ENCODE peak calls at places on chromosomes 4 and X, in seven cellular contexts. One of them, this sample, is unnamed.

GRCh38 chr4:182344968-182345367 is 101.8 kb downstream of the TENM3 start:
- DNase-seq in kidney glomerular epithelial cell: no peak
- DNase-seq in effector CD4-positive, alpha-beta T cell: no peak
- DNase-seq in BJ: no peak
- DNase-seq in ELF-1: no peak
- DNase-seq in T-helper 9 cell: no peak
- DNase-seq in endothelial cell: no peak
- DNase-seq in this sample: no peak

GRCh38 chr4:76883147-76883546 is 14.8 kb downstream of the SOWAHB start:
- DNase-seq in kidney glomerular epithelial cell: no peak
- DNase-seq in effector CD4-positive, alpha-beta T cell: no peak
- DNase-seq in BJ: no peak
- DNase-seq in ELF-1: no peak
- DNase-seq in T-helper 9 cell: no peak
- DNase-seq in endothelial cell: no peak
- DNase-seq in this sample: no peak

GRCh38 chr4:174038481-174038880 is 245.0 kb downstream of the FBXO8 start:
- DNase-seq in kidney glomerular epithelial cell: no peak
- DNase-seq in effector CD4-positive, alpha-beta T cell: no peak
- DNase-seq in BJ: no peak
- DNase-seq in ELF-1: no peak
- DNase-seq in T-helper 9 cell: no peak
- DNase-seq in endothelial cell: no peak
- DNase-seq in this sample: no peak

GRCh38 chr4:39331191-39331590 is 35.0 kb downstream of the RFC1 start:
- DNase-seq in kidney glomerular epithelial cell: no peak
- DNase-seq in effector CD4-positive, alpha-beta T cell: no peak
- DNase-seq in BJ: no peak
- DNase-seq in ELF-1: no peak
- DNase-seq in T-helper 9 cell: no peak
- DNase-seq in endothelial cell: no peak
- DNase-seq in this sample: no peak

GRCh38 chr4:87919951-87920350 is 55.6 kb upstream of the SPP1 start:
- DNase-seq in kidney glomerular epithelial cell: no peak
- DNase-seq in effector CD4-positive, alpha-beta T cell: no peak
- DNase-seq in BJ: no peak
- DNase-seq in ELF-1: no peak
- DNase-seq in T-helper 9 cell: no peak
- DNase-seq in endothelial cell: no peak
- DNase-seq in this sample: no peak

GRCh38 chrX:110964761-110965160 is 131.2 kb upstream of the PAK3 start:
- DNase-seq in kidney glomerular epithelial cell: no peak
- DNase-seq in effector CD4-positive, alpha-beta T cell: no peak
- DNase-seq in BJ: no peak
- DNase-seq in ELF-1: peak
- DNase-seq in T-helper 9 cell: no peak
- DNase-seq in endothelial cell: no peak
- DNase-seq in this sample: no peak

GRCh38 chr4:72468904-72469502 is 100.0 kb downstream of the ADAMTS3 start:
- DNase-seq in kidney glomerular epithelial cell: no peak
- DNase-seq in effector CD4-positive, alpha-beta T cell: no peak
- DNase-seq in BJ: no peak
- DNase-seq in ELF-1: no peak
- DNase-seq in T-helper 9 cell: no peak
- DNase-seq in endothelial cell: no peak
- DNase-seq in this sample: no peak

GRCh38 chr4:115986573-115986972 is 873.2 kb upstream of the NDST4 start:
- DNase-seq in kidney glomerular epithelial cell: no peak
- DNase-seq in effector CD4-positive, alpha-beta T cell: no peak
- DNase-seq in BJ: no peak
- DNase-seq in ELF-1: no peak
- DNase-seq in T-helper 9 cell: no peak
- DNase-seq in endothelial cell: no peak
- DNase-seq in this sample: no peak

GRCh38 chrX:9682456-9682855 is 83.2 kb downstream of the GPR143 start:
- DNase-seq in kidney glomerular epithelial cell: no peak
- DNase-seq in effector CD4-positive, alpha-beta T cell: no peak
- DNase-seq in BJ: no peak
- DNase-seq in ELF-1: peak
- DNase-seq in T-helper 9 cell: no peak
- DNase-seq in endothelial cell: no peak
- DNase-seq in this sample: no peak

GRCh38 chrX:37846141-37846540 is 1.2 kb downstream of the DYNLT3 start:
- DNase-seq in kidney glomerular epithelial cell: no peak
- DNase-seq in effector CD4-positive, alpha-beta T cell: no peak
- DNase-seq in BJ: no peak
- DNase-seq in ELF-1: no peak
- DNase-seq in T-helper 9 cell: no peak
- DNase-seq in endothelial cell: no peak
- DNase-seq in this sample: no peak

GRCh38 chrX:14030248-14030592 is 528 bp upstream of the GEMIN8 start:
- DNase-seq in kidney glomerular epithelial cell: peak
- DNase-seq in effector CD4-positive, alpha-beta T cell: no peak
- DNase-seq in BJ: no peak
- DNase-seq in ELF-1: no peak
- DNase-seq in T-helper 9 cell: no peak
- DNase-seq in endothelial cell: no peak
- DNase-seq in this sample: no peak

GRCh38 chr4:20832821-20833220 is 132.6 kb downstream of the PACRGL start:
- DNase-seq in kidney glomerular epithelial cell: peak
- DNase-seq in effector CD4-positive, alpha-beta T cell: no peak
- DNase-seq in BJ: no peak
- DNase-seq in ELF-1: no peak
- DNase-seq in T-helper 9 cell: no peak
- DNase-seq in endothelial cell: no peak
- DNase-seq in this sample: no peak

GRCh38 chr4:67909910-67910905 is 26.4 kb upstream of the TMPRSS11D start:
- DNase-seq in kidney glomerular epithelial cell: peak
- DNase-seq in effector CD4-positive, alpha-beta T cell: no peak
- DNase-seq in BJ: no peak
- DNase-seq in ELF-1: no peak
- DNase-seq in T-helper 9 cell: no peak
- DNase-seq in endothelial cell: no peak
- DNase-seq in this sample: no peak

GRCh38 chr4:128060130-128060619 is 937 bp upstream of the LARP1B start:
- DNase-seq in kidney glomerular epithelial cell: no peak
- DNase-seq in effector CD4-positive, alpha-beta T cell: no peak
- DNase-seq in BJ: no peak
- DNase-seq in ELF-1: no peak
- DNase-seq in T-helper 9 cell: no peak
- DNase-seq in endothelial cell: no peak
- DNase-seq in this sample: peak

GRCh38 chr4:120770897-120771296 is 151.6 kb downstream of the PRDM5 start:
- DNase-seq in kidney glomerular epithelial cell: no peak
- DNase-seq in effector CD4-positive, alpha-beta T cell: no peak
- DNase-seq in BJ: no peak
- DNase-seq in ELF-1: no peak
- DNase-seq in T-helper 9 cell: no peak
- DNase-seq in endothelial cell: no peak
- DNase-seq in this sample: no peak

This sample was measured in D341Med.